ENCODE peak calls at places on chromosomes 13 and 19, in ten cellular contexts. N is HFF-Myc; U is germinal center; T is brain microvascular endothelial cell; M is activated gamma-delta T cell treated with anti-CD3 and anti-CD28 coated beads, Interleukin-2, amount 50 U/mL, for 16 hours; D is A673; R is stimulated activated CD8-positive, alpha-beta memory T cell treated with anti-CD3 and anti-CD28 coated beads, Interleukin-2, amount 100 ng/mL, for 1 hour; O is EH; G is type B pancreatic cell; X is left colon. F is an unnamed sample.

GRCh38 chr19:34667349-34668076 is 9.4 kb downstream of the SCGB2B2 start:
- DNase-seq in N (no peak), U (no peak), T (no peak), M (no peak), D (peak), R (no peak), O (peak), G (no peak), X (no peak), F (no peak)

GRCh38 chr19:5593963-5594255 is 26.2 kb upstream of the TINCR start:
- DNase-seq in N (no peak), U (no peak), T (no peak), M (no peak), D (peak), R (no peak), O (no peak), G (no peak), X (no peak), F (no peak)

GRCh38 chr19:7658219-7658686 is 10.6 kb upstream of the RETN start:
- DNase-seq in N (no peak), U (peak), T (no peak), M (no peak), D (no peak), R (no peak), O (no peak), G (no peak), X (no peak), F (no peak)

GRCh38 chr13:94711561-94712286 is 621 bp downstream of the SOX21 start:
- DNase-seq in N (no peak), U (no peak), T (no peak), M (no peak), D (peak), R (no peak), O (peak), G (no peak), X (no peak), F (no peak)

GRCh38 chr13:105920375-105920774 is 615.1 kb downstream of the EFNB2 start:
- DNase-seq in N (no peak), U (no peak), T (peak), M (no peak), D (no peak), R (no peak), O (peak), G (no peak), X (no peak), F (no peak)

GRCh38 chr19:42216653-42217521 is 590 bp downstream of the DEDD2 start:
- DNase-seq in N (no peak), U (peak), T (peak), M (no peak), D (peak), R (no peak), O (peak), G (no peak), X (peak), F (no peak)

GRCh38 chr19:47699360-47699917 is 13.8 kb upstream of the EHD2 start:
- DNase-seq in N (no peak), U (peak), T (no peak), M (peak), D (peak), R (no peak), O (peak), G (no peak), X (no peak), F (no peak)

GRCh38 chr19:49920624-49921363 is 8.2 kb upstream of the ATF5 start:
- DNase-seq in N (no peak), U (no peak), T (no peak), M (no peak), D (no peak), R (no peak), O (no peak), G (no peak), X (no peak), F (no peak)

GRCh38 chr19:14425696-14426138 is 6.6 kb upstream of the DDX39A start:
- DNase-seq in N (no peak), U (no peak), T (peak), M (no peak), D (no peak), R (no peak), O (peak), G (no peak), X (no peak), F (no peak)

GRCh38 chr13:40187324-40187795 is 479.1 kb downstream of the FOXO1 start:
- DNase-seq in N (no peak), U (no peak), T (no peak), M (peak), D (no peak), R (no peak), O (no peak), G (no peak), X (no peak), F (no peak)

GRCh38 chr19:55692681-55693081 is 17.7 kb downstream of the EPN1 start:
- DNase-seq in N (no peak), U (no peak), T (no peak), M (no peak), D (no peak), R (no peak), O (no peak), G (no peak), X (peak), F (no peak)

GRCh38 chr13:23654111-23655110 is 84.2 kb downstream of the TNFRSF19 start:
- DNase-seq in N (no peak), U (no peak), T (peak), M (no peak), D (no peak), R (no peak), O (no peak), G (no peak), X (no peak), F (no peak)

GRCh38 chr13:48429036-48429435 is 16.1 kb upstream of the LPAR6 start:
- DNase-seq in N (no peak), U (no peak), T (no peak), M (no peak), D (no peak), R (no peak), O (no peak), G (no peak), X (no peak), F (no peak)

GRCh38 chr19:29708553-29709439 is 6.3 kb downstream of the C19orf12 start:
- DNase-seq in N (no peak), U (no peak), T (no peak), M (no peak), D (no peak), R (no peak), O (no peak), G (no peak), X (peak), F (peak)

GRCh38 chr19:4012092-4012974 is 4.8 kb downstream of the PIAS4 start:
- DNase-seq in N (no peak), U (no peak), T (no peak), M (no peak), D (no peak), R (no peak), O (no peak), G (no peak), X (peak), F (no peak)

GRCh38 chr19:49533551-49534488 is 6.0 kb downstream of the RCN3 start:
- DNase-seq in N (no peak), U (peak), T (peak), M (peak), D (peak), R (peak), O (peak), G (peak), X (no peak), F (peak)

GRCh38 chr13:43376596-43376995 is 353.2 kb downstream of the DNAJC15 start:
- DNase-seq in N (no peak), U (no peak), T (no peak), M (no peak), D (no peak), R (no peak), O (no peak), G (no peak), X (no peak), F (no peak)

GRCh38 chr13:77313923-77314322 is 13.0 kb downstream of the MYCBP2 start:
- DNase-seq in N (no peak), U (no peak), T (no peak), M (no peak), D (no peak), R (no peak), O (no peak), G (no peak), X (no peak), F (no peak)

GRCh38 chr13:113420833-113421600 is 32.3 kb downstream of the ADPRHL1 start:
- DNase-seq in N (no peak), U (no peak), T (no peak), M (no peak), D (no peak), R (no peak), O (no peak), G (no peak), X (no peak), F (no peak)

GRCh38 chr19:10114651-10115391 is 3.3 kb downstream of the P2RY11 start:
- DNase-seq in N (no peak), U (no peak), T (no peak), M (no peak), D (no peak), R (no peak), O (no peak), G (no peak), X (no peak), F (no peak)

GRCh38 chr19:46197314-46198070 is 32.0 kb upstream of the IGFL1 start:
- DNase-seq in N (no peak), U (no peak), T (no peak), M (no peak), D (no peak), R (no peak), O (no peak), G (no peak), X (no peak), F (no peak)

GRCh38 chr19:1250374-1251232 is 2.2 kb downstream of the MIDN start:
- DNase-seq in N (no peak), U (peak), T (peak), M (peak), D (peak), R (no peak), O (peak), G (no peak), X (peak), F (no peak)

GRCh38 chr19:46745521-46746280 is at the start of gene FKRP:
- DNase-seq in N (no peak), U (peak), T (no peak), M (no peak), D (peak), R (no peak), O (peak), G (no peak), X (no peak), F (no peak)

GRCh38 chr19:8316351-8317125 is 4.6 kb downstream of the NDUFA7 start:
- DNase-seq in N (no peak), U (no peak), T (no peak), M (no peak), D (no peak), R (no peak), O (no peak), G (no peak), X (no peak), F (no peak)

GRCh38 chr13:87393358-87393757 is 277.8 kb upstream of the SLITRK5 start:
- DNase-seq in N (no peak), U (no peak), T (no peak), M (no peak), D (no peak), R (no peak), O (no peak), G (no peak), X (no peak), F (no peak)

GRCh38 chr19:35268546-35269424 is at the start of gene USF2:
- DNase-seq in N (no peak), U (peak), T (peak), M (no peak), D (peak), R (no peak), O (peak), G (no peak), X (peak), F (peak)

GRCh38 chr19:10756371-10756770 is 38.5 kb downstream of the DNM2 start:
- DNase-seq in N (no peak), U (no peak), T (no peak), M (no peak), D (no peak), R (no peak), O (no peak), G (no peak), X (no peak), F (no peak)

GRCh38 chr13:63435668-63436275 is 2020.1 kb upstream of the PCDH20 start:
- DNase-seq in N (peak), U (no peak), T (peak), M (no peak), D (no peak), R (no peak), O (peak), G (no peak), X (no peak), F (no peak)

GRCh38 chr19:36837902-36838783 is at the start of gene ZNF790:
- DNase-seq in N (peak), U (peak), T (peak), M (peak), D (peak), R (peak), O (peak), G (peak), X (peak), F (peak)

GRCh38 chr13:79741006-79741405 is 260.1 kb downstream of the NDFIP2 start:
- DNase-seq in N (no peak), U (no peak), T (peak), M (no peak), D (no peak), R (no peak), O (peak), G (no peak), X (no peak), F (no peak)

GRCh38 chr19:18140473-18140872 is 12.5 kb upstream of the PIK3R2 start:
- DNase-seq in N (no peak), U (no peak), T (no peak), M (no peak), D (no peak), R (no peak), O (no peak), G (no peak), X (no peak), F (no peak)

GRCh38 chr19:30167206-30167903 is 204.8 kb upstream of the ZNF536 start:
- DNase-seq in N (no peak), U (no peak), T (no peak), M (no peak), D (no peak), R (no peak), O (no peak), G (no peak), X (no peak), F (no peak)

GRCh38 chr19:49362926-49363264 is 679 bp upstream of the TEAD2 start:
- DNase-seq in N (no peak), U (no peak), T (peak), M (no peak), D (no peak), R (no peak), O (peak), G (no peak), X (peak), F (peak)

GRCh38 chr13:48126944-48127814 is 32.3 kb upstream of the MED4 start:
- DNase-seq in N (peak), U (peak), T (peak), M (peak), D (peak), R (peak), O (peak), G (no peak), X (peak), F (peak)

GRCh38 chr19:56840452-56841193 is at the start of the genes PEG3 and ZIM2:
- DNase-seq in N (no peak), U (no peak), T (no peak), M (no peak), D (peak), R (no peak), O (no peak), G (no peak), X (peak), F (no peak)

GRCh38 chr13:71828564-71828963 is 38.4 kb downstream of the DACH1 start:
- DNase-seq in N (no peak), U (no peak), T (no peak), M (no peak), D (no peak), R (no peak), O (no peak), G (no peak), X (no peak), F (no peak)

GRCh38 chr13:21674271-21675009 is 3.6 kb downstream of the FGF9 start:
- DNase-seq in N (no peak), U (peak), T (no peak), M (no peak), D (no peak), R (no peak), O (no peak), G (no peak), X (no peak), F (no peak)

GRCh38 chr13:41178040-41178439 is 16.3 kb downstream of the KBTBD7 start:
- DNase-seq in N (no peak), U (no peak), T (no peak), M (no peak), D (no peak), R (no peak), O (no peak), G (no peak), X (no peak), F (no peak)

GRCh38 chr13:28636677-28637317 is 22.1 kb upstream of the POMP start:
- DNase-seq in N (peak), U (peak), T (peak), M (no peak), D (peak), R (no peak), O (peak), G (no peak), X (peak), F (no peak)